ENCODE peak calls at places on chromosome X, in nine cellular contexts. M is AG10803; N is CD8-positive, alpha-beta T cell; P is kidney; Z is choroid plexus epithelial cell; C is GM13977; E is epithelial cell of proximal tubule; D is AG04450; O is lower leg skin. K is an unnamed sample.

GRCh38 chrX:68112321-68112720 is 321.0 kb downstream of the OPHN1 start:
- DNase-seq in M (no peak), N (no peak), P (no peak), Z (no peak), C (no peak), E (no peak), D (no peak), O (no peak), K (no peak)

GRCh38 chrX:150348365-150348764 is 14.8 kb upstream of the MAMLD1 start:
- DNase-seq in M (no peak), N (no peak), P (no peak), Z (no peak), C (no peak), E (no peak), D (no peak), O (no peak), K (no peak)

GRCh38 chrX:74492720-74493201 is 71.5 kb downstream of the SLC16A2 start:
- DNase-seq in M (no peak), N (no peak), P (no peak), Z (no peak), C (no peak), E (no peak), D (no peak), O (no peak), K (no peak)

GRCh38 chrX:41607264-41607832 is 81.4 kb upstream of the GPR34 start:
- DNase-seq in M (no peak), N (no peak), P (no peak), Z (no peak), C (no peak), E (no peak), D (no peak), O (no peak), K (no peak)

GRCh38 chrX:31353095-31353494 is 281.3 kb upstream of the FTHL17 start:
- DNase-seq in M (peak), N (no peak), P (no peak), Z (peak), C (no peak), E (no peak), D (no peak), O (no peak), K (no peak)

GRCh38 chrX:15475021-15475420 is 18.1 kb downstream of the PIR start:
- DNase-seq in M (no peak), N (no peak), P (no peak), Z (no peak), C (no peak), E (no peak), D (no peak), O (no peak), K (no peak)

GRCh38 chrX:84453351-84454246 is 48.7 kb downstream of the HDX start:
- DNase-seq in M (peak), N (no peak), P (peak), Z (no peak), C (no peak), E (no peak), D (no peak), O (no peak), K (no peak)

GRCh38 chrX:39821011-39821708 is 276.6 kb downstream of the BCOR start:
- DNase-seq in M (peak), N (no peak), P (peak), Z (no peak), C (peak), E (no peak), D (no peak), O (no peak), K (no peak)

GRCh38 chrX:149499766-149500165 is 5.3 kb downstream of the IDS start:
- DNase-seq in M (no peak), N (no peak), P (no peak), Z (no peak), C (no peak), E (no peak), D (no peak), O (no peak), K (no peak)

GRCh38 chrX:14027511-14028019 is 2.1 kb downstream of the GEMIN8 start:
- DNase-seq in M (peak), N (no peak), P (no peak), Z (peak), C (peak), E (no peak), D (peak), O (no peak), K (no peak)

GRCh38 chrX:7233632-7234406 is 85.9 kb upstream of the PUDP start:
- DNase-seq in M (peak), N (no peak), P (no peak), Z (peak), C (no peak), E (no peak), D (no peak), O (no peak), K (no peak)

GRCh38 chrX:153922286-153922573 is 3.8 kb downstream of the ARHGAP4 start:
- DNase-seq in M (no peak), N (no peak), P (no peak), Z (no peak), C (no peak), E (no peak), D (no peak), O (no peak), K (no peak)

GRCh38 chrX:153921070-153921469 is 5.0 kb downstream of the ARHGAP4 start:
- DNase-seq in M (no peak), N (no peak), P (peak), Z (no peak), C (no peak), E (no peak), D (no peak), O (no peak), K (no peak)

GRCh38 chrX:153924149-153924861 is 1.8 kb downstream of the ARHGAP4 start:
- DNase-seq in M (peak), N (no peak), P (peak), Z (peak), C (peak), E (no peak), D (no peak), O (no peak), K (no peak)

GRCh38 chrX:153921511-153922285 is 4.4 kb downstream of the ARHGAP4 start:
- DNase-seq in M (no peak), N (no peak), P (peak), Z (no peak), C (no peak), E (no peak), D (no peak), O (no peak), K (no peak)

GRCh38 chrX:153922932-153923857 is 2.9 kb downstream of the ARHGAP4 start:
- DNase-seq in M (peak), N (no peak), P (peak), Z (peak), C (peak), E (no peak), D (peak), O (no peak), K (no peak)
- TF ChIP-seq CTCF in M (peak), N (no peak), P (peak), Z (peak), C (peak), E (peak), D (peak), O (no peak), K (peak)

GRCh38 chrX:155263854-155264628 is at the start of gene RAB39B:
- DNase-seq in M (peak), N (peak), P (peak), Z (peak), C (peak), E (no peak), D (peak), O (peak), K (peak)

GRCh38 chrX:155266446-155266845 is 2.2 kb upstream of the RAB39B start:
- DNase-seq in M (no peak), N (no peak), P (no peak), Z (peak), C (no peak), E (no peak), D (no peak), O (no peak), K (no peak)

GRCh38 chrX:155259752-155260151 is 4.5 kb downstream of the RAB39B start:
- DNase-seq in M (no peak), N (no peak), P (no peak), Z (no peak), C (no peak), E (no peak), D (no peak), O (no peak), K (no peak)

DNA sequence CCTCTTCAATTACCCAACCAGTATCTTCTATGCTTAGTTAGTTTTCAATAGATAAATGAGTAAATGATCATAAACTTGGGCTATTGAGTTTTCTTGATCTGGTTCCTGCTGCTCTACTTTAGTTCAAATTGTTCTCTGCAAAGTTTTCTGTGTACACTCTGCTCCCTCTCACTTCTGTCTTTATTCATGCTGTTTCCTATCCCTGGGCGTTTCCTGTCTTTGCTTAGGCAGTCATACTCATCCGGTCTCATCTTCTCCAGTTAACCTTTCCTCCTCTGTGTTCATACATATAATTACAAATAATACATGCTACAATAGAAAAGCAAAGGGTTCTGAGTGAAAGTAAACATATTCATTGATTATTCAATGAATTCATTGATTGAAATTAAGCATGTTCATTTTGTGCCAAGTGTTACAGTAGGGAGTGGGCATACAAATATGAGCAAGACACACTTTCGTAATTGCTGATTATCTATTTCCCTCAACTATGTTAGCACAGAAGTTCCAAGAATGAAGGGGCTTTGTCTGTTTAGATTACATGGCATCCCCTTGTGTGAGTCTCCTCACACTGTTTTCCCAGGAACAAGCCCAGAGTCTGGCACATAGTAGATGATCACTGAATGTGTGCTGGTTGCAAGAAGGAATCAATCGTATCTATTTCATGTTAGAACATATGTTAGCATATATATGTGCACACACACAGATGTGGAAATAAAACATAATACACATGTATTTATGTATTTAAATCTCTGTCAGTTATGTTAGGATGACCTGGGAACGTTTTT is 1.1 kb downstream of the RAB39B start:
- DNase-seq in M (no peak), N (no peak), P (no peak), Z (no peak), C (no peak), E (no peak), D (no peak), O (no peak), K (no peak)
- TF ChIP-seq CTCF in M (no peak), N (no peak), P (no peak), Z (no peak), C (no peak), E (no peak), D (no peak), O (no peak), K (no peak)

DNA sequence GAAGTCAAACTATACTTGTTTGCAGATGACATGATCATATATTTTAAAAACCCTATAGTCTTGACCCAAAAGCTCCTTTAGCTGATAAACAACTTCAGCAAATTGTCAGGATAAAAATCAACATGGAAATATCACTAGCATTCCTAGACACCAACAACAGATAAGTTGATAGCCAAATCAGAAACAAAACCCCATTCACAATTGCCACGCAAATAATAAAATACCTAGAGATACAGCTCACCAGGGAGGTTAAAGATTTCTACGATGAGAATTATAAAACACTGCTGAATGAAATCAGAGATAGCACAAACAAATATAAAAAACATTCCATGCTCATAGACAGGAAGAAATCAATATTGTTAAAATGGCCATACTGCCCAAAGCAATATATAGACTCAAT is 605.0 kb upstream of the GRIA3 start:
- DNase-seq in M (no peak), N (no peak), P (no peak), Z (no peak), C (no peak), E (no peak), D (no peak), O (no peak), K (no peak)
- TF ChIP-seq CTCF in M (no peak), N (no peak), P (no peak), Z (no peak), C (no peak), E (no peak), D (no peak), O (no peak), K (no peak)

DNA sequence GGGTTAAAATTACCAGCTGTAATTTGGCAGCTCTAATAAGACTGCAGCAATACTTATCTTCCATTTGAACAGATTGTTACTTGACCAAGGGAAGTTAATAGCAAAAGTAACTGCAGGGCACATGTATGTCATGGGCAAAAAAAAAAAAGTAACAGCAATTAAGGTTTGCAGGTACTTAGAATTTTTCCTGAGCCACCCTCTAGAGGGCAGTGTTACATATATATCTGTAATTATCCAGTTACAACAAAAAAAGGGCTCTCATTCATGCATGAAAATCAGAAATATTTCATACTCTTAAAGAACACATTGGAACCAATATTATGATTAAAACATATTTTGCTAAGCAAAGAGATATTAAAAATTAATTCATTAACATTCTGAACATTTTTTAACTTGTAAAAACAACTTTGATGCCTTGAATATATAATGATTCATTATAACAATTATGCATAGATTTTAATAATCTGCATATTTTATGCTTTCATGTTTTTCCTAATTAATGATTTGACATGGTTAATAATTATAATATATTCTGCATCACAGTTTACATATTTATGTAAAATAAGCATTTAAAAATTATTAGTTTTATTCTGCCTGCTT is 25.1 kb downstream of the XIAP start:
- DNase-seq in M (peak), N (no peak), P (no peak), Z (peak), C (peak), E (no peak), D (no peak), O (peak), K (no peak)
- TF ChIP-seq CTCF in M (peak), N (peak), P (peak), Z (peak), C (peak), E (peak), D (peak), O (no peak), K (peak)

GRCh38 chrX:107547621-107548020 is 80.7 kb upstream of the PRPS1 start:
- DNase-seq in M (no peak), N (no peak), P (no peak), Z (no peak), C (no peak), E (no peak), D (no peak), O (no peak), K (no peak)

GRCh38 chrX:107537815-107538214 is 88.4 kb downstream of the FRMPD3 start:
- DNase-seq in M (peak), N (no peak), P (no peak), Z (peak), C (no peak), E (no peak), D (no peak), O (no peak), K (no peak)

GRCh38 chrX:107541244-107541643 is 87.1 kb upstream of the PRPS1 start:
- DNase-seq in M (peak), N (no peak), P (no peak), Z (no peak), C (no peak), E (no peak), D (no peak), O (no peak), K (no peak)

GRCh38 chrX:107542500-107542899 is 85.8 kb upstream of the PRPS1 start:
- DNase-seq in M (peak), N (no peak), P (no peak), Z (peak), C (no peak), E (no peak), D (no peak), O (no peak), K (peak)
- TF ChIP-seq CTCF in M (peak), N (no peak), P (no peak), Z (peak), C (peak), E (peak), D (peak), O (no peak), K (peak)

DNA sequence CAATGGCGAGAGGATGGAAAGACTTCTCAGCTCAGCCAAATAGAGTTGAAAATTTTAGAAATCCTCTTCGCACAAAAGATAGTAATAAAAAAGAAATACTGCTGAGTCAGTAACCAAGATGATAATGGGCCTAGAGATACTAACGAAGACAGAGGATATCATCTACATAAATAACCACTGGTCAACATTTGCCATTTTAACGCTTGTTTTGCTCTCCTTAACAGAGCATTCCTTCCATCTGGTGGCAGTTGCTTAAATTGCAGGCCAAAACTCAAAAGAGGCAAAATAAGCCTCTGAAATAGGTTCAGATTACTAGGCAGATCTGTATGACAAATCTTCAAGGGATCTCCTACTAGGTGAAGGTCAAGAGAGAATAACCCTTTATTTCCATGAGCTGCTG is 51.7 kb upstream of the MCF2 start:
- DNase-seq in M (peak), N (no peak), P (no peak), Z (peak), C (no peak), E (no peak), D (no peak), O (no peak), K (no peak)
- TF ChIP-seq CTCF in M (peak), N (no peak), P (peak), Z (peak), C (peak), E (peak), D (peak), O (no peak), K (peak)

GRCh38 chrX:109839694-109840358 is 106.8 kb upstream of the ACSL4 start:
- DNase-seq in M (no peak), N (no peak), P (no peak), Z (peak), C (no peak), E (no peak), D (no peak), O (no peak), K (no peak)
- TF ChIP-seq CTCF in M (no peak), N (no peak), P (no peak), Z (peak), C (no peak), E (no peak), D (no peak), O (no peak), K (no peak)

GRCh38 chrX:153971124-153971631 is 440 bp downstream of the HCFC1 start:
- DNase-seq in M (peak), N (peak), P (peak), Z (peak), C (peak), E (no peak), D (peak), O (peak), K (no peak)

GRCh38 chrX:153968754-153969124 is 2.9 kb downstream of the HCFC1 start:
- DNase-seq in M (no peak), N (no peak), P (peak), Z (no peak), C (no peak), E (no peak), D (no peak), O (no peak), K (no peak)

GRCh38 chrX:153970398-153971123 is 1.1 kb downstream of the HCFC1 start:
- DNase-seq in M (peak), N (no peak), P (peak), Z (peak), C (peak), E (no peak), D (no peak), O (no peak), K (no peak)

GRCh38 chrX:153969125-153969903 is 2.3 kb downstream of the HCFC1 start:
- DNase-seq in M (no peak), N (no peak), P (peak), Z (no peak), C (no peak), E (no peak), D (no peak), O (no peak), K (no peak)

DNA sequence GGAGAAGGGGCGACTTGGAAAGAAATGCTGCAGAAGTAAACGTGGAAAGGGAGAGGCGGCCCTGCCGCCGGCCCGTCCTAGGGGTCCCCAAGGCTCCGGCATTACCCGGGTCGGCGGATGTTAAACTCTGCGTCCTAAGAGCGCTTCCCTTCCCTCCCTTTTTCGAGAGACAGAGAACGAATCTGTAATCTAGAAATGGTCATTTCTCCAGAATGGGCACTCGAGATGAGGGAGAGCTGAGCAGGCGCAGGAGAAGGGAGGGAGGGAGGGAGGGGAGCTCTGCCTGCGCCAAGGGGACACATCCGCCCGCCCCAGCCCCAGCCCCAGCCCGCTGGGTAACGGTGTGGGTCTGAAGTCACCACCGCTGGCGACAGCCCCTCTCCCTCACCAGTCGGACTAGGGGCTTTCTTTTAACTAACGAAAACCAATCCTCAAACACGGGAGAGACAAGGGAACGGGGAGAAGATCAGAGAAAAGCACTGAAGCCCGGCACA is 1.7 kb downstream of the HCFC1 start:
- DNase-seq in M (peak), N (no peak), P (peak), Z (peak), C (no peak), E (no peak), D (no peak), O (no peak), K (no peak)
- TF ChIP-seq CTCF in M (no peak), N (no peak), P (no peak), Z (no peak), C (no peak), E (no peak), D (no peak), O (no peak), K (no peak)

GRCh38 chrX:23312136-23312535 is 22.5 kb upstream of the PTCHD1 start:
- DNase-seq in M (no peak), N (no peak), P (no peak), Z (no peak), C (no peak), E (no peak), D (no peak), O (no peak), K (no peak)

GRCh38 chrX:23317799-23318724 is 16.6 kb upstream of the PTCHD1 start:
- DNase-seq in M (peak), N (no peak), P (no peak), Z (peak), C (peak), E (no peak), D (no peak), O (no peak), K (no peak)
- TF ChIP-seq CTCF in M (peak), N (peak), P (peak), Z (peak), C (peak), E (peak), D (peak), O (no peak), K (peak)

K was measured in LNCaP clone FGC.